ENCODE peak calls at places on chromosomes 12 and 14, in six cellular contexts. K is upper lobe of right lung, R is EH, V is endodermal cell, S is T follicular helper cell, U is heart left ventricle. Z is an unnamed sample.

GRCh38 chr12:62767946-62768345 is 167.0 kb downstream of the PPM1H start:
- DNase-seq in K (no peak), R (no peak), V (no peak), S (no peak), U (no peak), Z (no peak)

GRCh38 chr14:57085043-57085442 is 183.7 kb downstream of the EXOC5 start:
- DNase-seq in K (no peak), R (no peak), V (no peak), S (no peak), U (no peak), Z (no peak)

GRCh38 chr14:90438841-90439240 is 42.0 kb downstream of the CALM1 start:
- DNase-seq in K (no peak), R (no peak), V (no peak), S (no peak), U (peak), Z (no peak)

GRCh38 chr12:112792743-112793142 is 1.2 kb downstream of the RPH3A start:
- DNase-seq in K (no peak), R (no peak), V (no peak), S (no peak), U (no peak), Z (no peak)

GRCh38 chr14:101072531-101072930 is 169.0 kb upstream of the RTL1 start:
- DNase-seq in K (peak), R (peak), V (peak), S (no peak), U (no peak), Z (no peak)

GRCh38 chr14:31159682-31160296 is 47.8 kb downstream of the HECTD1 start:
- DNase-seq in K (no peak), R (peak), V (no peak), S (no peak), U (no peak), Z (no peak)

GRCh38 chr12:3310271-3311026 is 180.6 kb upstream of the PRMT8 start:
- DNase-seq in K (no peak), R (no peak), V (no peak), S (no peak), U (no peak), Z (no peak)

GRCh38 chr12:2783936-2784600 is 10.7 kb upstream of the FKBP4 start:
- DNase-seq in K (peak), R (peak), V (peak), S (no peak), U (peak), Z (peak)

GRCh38 chr14:106235356-106236159 is 709.2 kb downstream of the TMEM121 start:
- DNase-seq in K (no peak), R (no peak), V (no peak), S (no peak), U (no peak), Z (no peak)

GRCh38 chr12:43289412-43289811 is 262.6 kb downstream of the ADAMTS20 start:
- DNase-seq in K (no peak), R (peak), V (no peak), S (no peak), U (no peak), Z (no peak)

GRCh38 chr12:109377139-109377685 is 29.5 kb downstream of the MYO1H start:
- DNase-seq in K (no peak), R (no peak), V (peak), S (no peak), U (no peak), Z (no peak)

GRCh38 chr14:97180304-97181200 is 383.4 kb downstream of the VRK1 start:
- DNase-seq in K (no peak), R (peak), V (peak), S (no peak), U (no peak), Z (no peak)

GRCh38 chr12:105930612-105931011 is 208.1 kb downstream of the NUAK1 start:
- DNase-seq in K (no peak), R (no peak), V (no peak), S (no peak), U (no peak), Z (no peak)

GRCh38 chr12:71780207-71780822 is 25.7 kb downstream of the RAB21 start:
- DNase-seq in K (no peak), R (peak), V (peak), S (peak), U (peak), Z (no peak)

Z was measured in kidney.